ENCODE peak calls at places on chromosomes 11 and 22, in seven cellular contexts. K, V, E, I, P, Y and F are unnamed samples.

GRCh38 chr11:102416974-102417373 is 35.6 kb downstream of the TMEM123 start:
- DNase-seq in K (no peak), V (no peak), E (no peak), I (no peak), P (no peak), Y (no peak), F (no peak)

GRCh38 chr11:10379022-10379421 is 74.1 kb downstream of the ADM start:
- DNase-seq in K (no peak), V (no peak), E (no peak), I (no peak), P (no peak), Y (no peak), F (no peak)

GRCh38 chr11:987671-988070 is 48.8 kb downstream of the MUC6 start:
- DNase-seq in K (no peak), V (no peak), E (no peak), I (no peak), P (no peak), Y (no peak), F (no peak)

GRCh38 chr22:32804036-32804435 is 2.5 kb downstream of the TIMP3 start:
- DNase-seq in K (no peak), V (no peak), E (no peak), I (no peak), P (no peak), Y (peak; percentile 57), F (no peak)

GRCh38 chr11:122107045-122107444 is 9.0 kb downstream of the BLID start:
- DNase-seq in K (no peak), V (no peak), E (no peak), I (no peak), P (no peak), Y (no peak), F (no peak)

GRCh38 chr22:17972385-17973181 is 51.8 kb downstream of the MICAL3 start:
- DNase-seq in K (peak; percentile 84), V (no peak), E (peak; percentile 58), I (no peak), P (no peak), Y (no peak), F (peak; percentile 31)

GRCh38 chr11:57566564-57567209 is 785 bp downstream of the UBE2L6 start:
- DNase-seq in K (no peak), V (no peak), E (no peak), I (no peak), P (no peak), Y (no peak), F (no peak)

GRCh38 chr11:39365809-39366436 is 2093.5 kb downstream of the LRRC4C start:
- DNase-seq in K (no peak), V (no peak), E (no peak), I (no peak), P (no peak), Y (no peak), F (no peak)

GRCh38 chr11:85295872-85296271 is 331.3 kb downstream of the DLG2 start:
- DNase-seq in K (no peak), V (no peak), E (no peak), I (no peak), P (no peak), Y (no peak), F (no peak)

GRCh38 chr11:122984186-122985011 is 2.8 kb upstream of the BSX start:
- DNase-seq in K (no peak), V (no peak), E (no peak), I (no peak), P (no peak), Y (peak; percentile 55), F (no peak)

GRCh38 chr11:126362879-126363655 is 7.6 kb downstream of the ST3GAL4 start:
- DNase-seq in K (no peak), V (no peak), E (no peak), I (no peak), P (no peak), Y (no peak), F (no peak)

GRCh38 chr22:45444168-45444567 is 30.7 kb downstream of the RIBC2 start:
- DNase-seq in K (no peak), V (no peak), E (no peak), I (no peak), P (no peak), Y (no peak), F (no peak)

GRCh38 chr11:130023204-130023603 is 20.6 kb upstream of the PRDM10 start:
- DNase-seq in K (peak; percentile 71), V (no peak), E (no peak), I (no peak), P (no peak), Y (no peak), F (no peak)

GRCh38 chr11:7901319-7901854 is 29.7 kb downstream of the OR10A6 start:
- DNase-seq in K (no peak), V (no peak), E (no peak), I (no peak), P (no peak), Y (no peak), F (no peak)
- H3K36me3 ChIP-seq in K (no peaks in the 10 kb centered on the region), V (no peaks in the 10 kb centered on the region), E (no peaks in the 10 kb centered on the region), I (no peaks in the 10 kb centered on the region), P (no peaks in the 10 kb centered on the region), Y (no peaks in the 10 kb centered on the region), F (no peaks in the 10 kb centered on the region)

GRCh38 chr11:64247729-64248531 is 1.2 kb upstream of the PPP1R14B start:
- DNase-seq in K (no peak), V (peak; percentile 29), E (peak; percentile 33), I (no peak), P (no peak), Y (peak; percentile 58), F (no peak)

GRCh38 chr11:64248578-64248977 is 1.8 kb upstream of the PPP1R14B start:
- DNase-seq in K (no peak), V (peak; percentile 11), E (peak; percentile 17), I (no peak), P (no peak), Y (no peak), F (no peak)

GRCh38 chr11:64245797-64246623 is 733 bp downstream of the PPP1R14B start:
- DNase-seq in K (peak; percentile 58), V (peak; percentile 77), E (peak; percentile 93), I (peak; percentile 82), P (peak; percentile 80), Y (peak; percentile 50), F (peak; percentile 75)

GRCh38 chr11:64245401-64245796 is 1.3 kb downstream of the PPP1R14B start:
- DNase-seq in K (no peak), V (peak; percentile 70), E (peak; percentile 71), I (peak; percentile 64), P (peak; percentile 80), Y (no peak), F (peak; percentile 60)

DNA sequence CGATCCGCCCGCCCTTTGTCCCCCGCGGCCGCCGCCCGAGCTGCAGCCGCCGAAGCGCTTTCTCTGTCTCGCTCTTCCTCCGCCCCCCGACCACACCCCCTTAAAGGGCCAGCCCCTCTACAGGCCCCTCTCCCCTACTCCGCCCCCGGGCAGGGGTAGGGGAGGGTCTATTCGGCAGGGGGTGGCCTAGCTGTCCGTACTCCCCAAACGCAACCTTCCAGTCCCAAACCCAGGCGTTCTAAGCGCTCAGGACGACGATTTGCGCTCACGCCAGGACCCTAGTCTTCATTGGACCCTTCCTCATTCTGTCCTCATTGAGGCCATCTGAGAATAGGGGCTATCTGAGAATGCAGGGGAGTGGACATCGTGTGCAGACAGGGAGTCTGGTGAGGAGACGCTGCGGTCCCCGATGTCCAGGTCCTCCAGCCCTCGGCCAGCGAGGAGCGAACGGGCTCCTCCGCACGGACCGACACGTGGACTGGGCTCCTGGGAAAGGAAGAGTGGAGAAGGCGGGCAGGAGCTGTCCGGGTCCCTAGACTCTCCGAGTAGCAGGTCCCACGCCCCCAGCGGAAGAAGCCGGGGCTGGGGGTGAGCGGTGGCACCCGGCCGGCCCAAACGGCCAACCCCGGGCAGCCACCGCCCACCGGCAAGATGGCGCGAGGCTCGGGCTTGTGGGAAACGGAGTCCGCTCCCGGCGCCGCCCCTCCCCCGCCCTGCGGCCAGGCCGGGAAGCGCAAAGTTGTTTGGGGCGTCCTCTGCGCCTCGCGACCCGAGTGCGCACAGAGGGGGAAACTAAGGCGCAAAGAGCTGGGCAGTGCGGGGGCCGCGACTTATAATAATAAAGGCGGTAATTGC is at the start of gene PPP1R14B:
- DNase-seq in K (peak; percentile 80), V (peak; percentile 92), E (peak; percentile 89), I (peak; percentile 84), P (peak; percentile 88), Y (peak; percentile 87), F (peak; percentile 87)
- TF ChIP-seq POLR2A in K (peak; percentile 44), V (peak; percentile 54), E (no peak), I (peak; percentile 64), P (peak; percentile 51), Y (no peak), F (peak; percentile 52)

DNA sequence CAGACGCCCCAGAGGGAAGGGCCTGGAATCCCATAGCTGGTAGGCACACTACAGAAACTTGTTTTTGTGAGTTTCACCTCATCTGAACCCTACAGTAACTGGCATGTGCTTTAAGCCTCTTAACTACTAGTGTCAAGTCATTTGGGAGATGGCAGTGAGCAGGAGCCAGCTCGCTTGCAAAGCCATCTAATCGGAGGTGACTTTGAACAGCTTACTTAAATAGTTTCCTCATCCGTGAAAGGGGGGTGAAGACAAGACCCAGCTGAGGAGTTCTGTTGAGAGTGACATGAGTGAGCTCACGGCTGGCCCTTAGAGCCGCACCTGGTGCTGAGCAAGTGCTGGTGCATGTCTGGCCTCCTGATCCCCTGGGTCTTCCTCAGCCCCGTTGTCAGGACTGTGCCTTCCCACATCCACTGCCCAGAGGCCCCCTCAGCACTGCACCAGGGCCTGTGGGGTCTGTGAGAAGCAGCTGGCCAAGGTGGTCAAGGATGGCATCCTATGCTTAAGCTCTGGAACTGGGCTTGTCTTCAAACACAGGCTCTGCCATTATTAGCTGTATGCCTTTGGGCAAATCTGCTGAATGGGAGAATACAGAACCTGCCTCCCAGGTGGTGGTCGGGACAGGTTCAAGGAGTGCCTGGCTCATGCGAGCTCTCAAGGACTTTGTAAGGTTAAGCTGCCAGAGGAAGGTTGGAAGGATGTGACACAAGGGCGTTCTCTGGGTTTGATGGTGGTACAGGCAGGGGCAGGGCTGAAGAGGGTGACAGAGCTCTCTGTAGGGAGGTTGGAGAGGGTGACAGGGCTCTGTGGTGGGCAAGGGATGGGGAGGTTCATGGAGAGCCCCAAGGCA is 27.3 kb downstream of the INCENP start:
- DNase-seq in K (no peak), V (no peak), E (no peak), I (no peak), P (no peak), Y (peak; percentile 10), F (no peak)
- H3K36me3 ChIP-seq in K (peaks cover 37% of the 10 kb centered on the region), V (peaks cover 15% of the 10 kb centered on the region), E (peaks cover 42% of the 10 kb centered on the region), I (no peaks in the 10 kb centered on the region), P (peaks cover 18% of the 10 kb centered on the region), Y (no peaks in the 10 kb centered on the region), F (no peaks in the 10 kb centered on the region)

GRCh38 chr22:19287076-19287724 is 4.3 kb downstream of the CLTCL1 start:
- DNase-seq in K (no peak), V (no peak), E (no peak), I (peak; percentile 91), P (no peak), Y (no peak), F (no peak)
- TF ChIP-seq POLR2A in K (no peak), V (no peak), E (no peak), I (peak; percentile 65), P (no peak), Y (no peak), F (no peak)

DNA sequence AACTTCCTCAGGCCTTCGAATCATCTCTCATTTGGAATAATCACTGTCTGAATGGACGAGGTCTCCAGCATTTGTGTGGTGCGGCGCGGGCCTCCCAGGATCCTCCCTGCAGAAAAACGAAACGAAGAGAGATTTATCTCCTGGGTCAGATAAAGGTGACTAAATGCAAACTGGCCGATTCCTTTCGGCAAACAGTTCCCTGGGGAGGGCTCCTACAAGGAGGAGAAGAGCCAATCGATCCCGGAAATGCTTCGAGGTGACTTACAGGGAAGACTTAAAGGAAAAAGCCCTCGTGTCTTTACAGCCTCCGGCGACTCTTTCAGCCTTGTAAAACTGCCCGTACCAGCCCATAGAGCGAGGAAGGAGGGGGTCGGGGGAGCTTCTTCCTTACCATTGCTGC is 126.5 kb downstream of the MIAT start:
- DNase-seq in K (no peak), V (no peak), E (no peak), I (no peak), P (no peak), Y (no peak), F (no peak)
- H3K36me3 ChIP-seq in K (no peaks in the 10 kb centered on the region), V (no peaks in the 10 kb centered on the region), E (no peaks in the 10 kb centered on the region), I (no peaks in the 10 kb centered on the region), P (no peaks in the 10 kb centered on the region), Y (no peaks in the 10 kb centered on the region), F (no peaks in the 10 kb centered on the region)